ENCODE peak calls at places on chromosomes 11 and 22, in six cellular contexts. One of them, this sample, is unnamed.
A peak's percentile ranks its signal among the peaks of the same experiment; 100 is the strongest.

GRCh38 chr11:125435461-125436238 is 60.4 kb downstream of the FEZ1 start:
- DNase-seq in GM12891: no peak
- DNase-seq in HepG2: no peak
- DNase-seq in K562: peak; percentile 48
- DNase-seq in GM12878: no peak
- DNase-seq in H1: no peak
- DNase-seq in this sample: no peak

GRCh38 chr22:34801221-34801620 is 264.7 kb upstream of the ISX start:
- DNase-seq in GM12891: no peak
- DNase-seq in HepG2: no peak
- DNase-seq in K562: no peak
- DNase-seq in GM12878: no peak
- DNase-seq in H1: no peak
- DNase-seq in this sample: no peak

GRCh38 chr11:16987205-16987568 is 27.0 kb downstream of the PLEKHA7 start:
- DNase-seq in GM12891: no peak
- DNase-seq in HepG2: no peak
- DNase-seq in K562: peak; percentile 47
- DNase-seq in GM12878: no peak
- DNase-seq in H1: peak; percentile 70
- DNase-seq in this sample: no peak

GRCh38 chr22:41382098-41382578 is 396 bp downstream of the TEF start:
- DNase-seq in GM12891: peak; percentile 80
- DNase-seq in HepG2: no peak
- DNase-seq in K562: peak; percentile 51
- DNase-seq in GM12878: no peak
- DNase-seq in H1: no peak
- DNase-seq in this sample: peak; percentile 87

GRCh38 chr11:43419460-43419859 is 60.7 kb downstream of the TTC17 start:
- DNase-seq in GM12891: no peak
- DNase-seq in HepG2: peak; percentile 25
- DNase-seq in K562: peak; percentile 53
- DNase-seq in GM12878: no peak
- DNase-seq in H1: no peak
- DNase-seq in this sample: no peak

GRCh38 chr22:45469573-45470383 is 32.9 kb upstream of the FBLN1 start:
- DNase-seq in GM12891: no peak
- DNase-seq in HepG2: no peak
- DNase-seq in K562: no peak
- DNase-seq in GM12878: no peak
- DNase-seq in H1: no peak
- DNase-seq in this sample: no peak

GRCh38 chr11:75513250-75513649 is 12.5 kb downstream of the GDPD5 start:
- DNase-seq in GM12891: no peak
- DNase-seq in HepG2: no peak
- DNase-seq in K562: no peak
- DNase-seq in GM12878: no peak
- DNase-seq in H1: no peak
- DNase-seq in this sample: no peak

GRCh38 chr22:31611065-31611760 is 50.8 kb downstream of the PISD start:
- DNase-seq in GM12891: no peak
- DNase-seq in HepG2: no peak
- DNase-seq in K562: no peak
- DNase-seq in GM12878: no peak
- DNase-seq in H1: no peak
- DNase-seq in this sample: no peak

GRCh38 chr11:62005231-62005661 is 37.8 kb upstream of the FTH1 start:
- DNase-seq in GM12891: no peak
- DNase-seq in HepG2: no peak
- DNase-seq in K562: no peak
- DNase-seq in GM12878: no peak
- DNase-seq in H1: no peak
- DNase-seq in this sample: no peak

GRCh38 chr22:35802885-35803284 is 85.2 kb downstream of the APOL5 start:
- DNase-seq in GM12891: no peak
- DNase-seq in HepG2: no peak
- DNase-seq in K562: no peak
- DNase-seq in GM12878: no peak
- DNase-seq in H1: no peak
- DNase-seq in this sample: no peak

GRCh38 chr11:11582261-11582701 is 39.5 kb downstream of the GALNT18 start:
- DNase-seq in GM12891: no peak
- DNase-seq in HepG2: no peak
- DNase-seq in K562: no peak
- DNase-seq in GM12878: no peak
- DNase-seq in H1: peak; percentile 23
- DNase-seq in this sample: no peak

GRCh38 chr22:36182056-36182455 is 19.6 kb downstream of the APOL4 start:
- DNase-seq in GM12891: no peak
- DNase-seq in HepG2: no peak
- DNase-seq in K562: peak; percentile 25
- DNase-seq in GM12878: no peak
- DNase-seq in H1: no peak
- DNase-seq in this sample: no peak

GRCh38 chr11:103609117-103610066 is 427.0 kb upstream of the DDI1 start:
- DNase-seq in GM12891: no peak
- DNase-seq in HepG2: no peak
- DNase-seq in K562: no peak
- DNase-seq in GM12878: no peak
- DNase-seq in H1: no peak
- DNase-seq in this sample: no peak

GRCh38 chr11:68609761-68610160 is 74.6 kb upstream of the GAL start:
- DNase-seq in GM12891: no peak
- DNase-seq in HepG2: no peak
- DNase-seq in K562: no peak
- DNase-seq in GM12878: no peak
- DNase-seq in H1: no peak
- DNase-seq in this sample: no peak
- TF ChIP-seq TAF1 in GM12891: no peak
- TF ChIP-seq TAF1 in HepG2: no peak
- TF ChIP-seq TAF1 in K562: no peak
- TF ChIP-seq TAF1 in GM12878: no peak
- TF ChIP-seq TAF1 in H1: no peak
- TF ChIP-seq TAF1 in this sample: no peak

DNA sequence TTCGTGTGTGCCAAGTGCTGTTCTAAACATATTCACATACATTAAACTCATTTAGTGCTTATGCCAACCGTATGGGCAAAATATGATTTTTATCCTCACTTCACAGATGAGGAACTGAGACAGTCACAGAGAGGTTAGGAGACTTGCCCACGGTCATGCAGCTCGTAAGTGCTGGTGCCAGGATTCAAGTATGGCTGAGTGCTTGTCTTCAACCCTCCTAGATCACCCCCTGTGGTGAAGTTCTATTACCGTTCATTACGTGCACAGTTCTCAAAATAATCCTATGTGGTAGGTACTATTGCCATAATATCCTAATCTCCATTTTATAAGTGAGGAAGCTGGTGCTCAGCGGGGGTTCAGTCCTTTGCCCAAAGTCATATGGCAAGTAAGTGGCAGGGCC is 1.5 kb downstream of the MIEF1 start:
- DNase-seq in GM12891: no peak
- DNase-seq in HepG2: no peak
- DNase-seq in K562: no peak
- DNase-seq in GM12878: no peak
- DNase-seq in H1: no peak
- DNase-seq in this sample: no peak
- TF ChIP-seq POLR2AphosphoS5 in GM12891: no peak
- TF ChIP-seq POLR2AphosphoS5 in HepG2: no peak
- TF ChIP-seq POLR2AphosphoS5 in K562: no peak
- TF ChIP-seq POLR2AphosphoS5 in GM12878: no peak
- TF ChIP-seq POLR2AphosphoS5 in H1: no peak
- TF ChIP-seq POLR2AphosphoS5 in this sample: no peak

GRCh38 chr22:37502342-37503182 is 16.4 kb upstream of the MFNG start:
- DNase-seq in GM12891: no peak
- DNase-seq in HepG2: peak; percentile 88
- DNase-seq in K562: no peak
- DNase-seq in GM12878: no peak
- DNase-seq in H1: no peak
- DNase-seq in this sample: no peak
- TF ChIP-seq POLR2A in GM12891: no peak
- TF ChIP-seq POLR2A in HepG2: peak; percentile 26
- TF ChIP-seq POLR2A in K562: no peak
- TF ChIP-seq POLR2A in GM12878: no peak
- TF ChIP-seq POLR2A in H1: no peak
- TF ChIP-seq POLR2A in this sample: no peak

GRCh38 chr11:6574816-6575715 is 28.4 kb downstream of the RRP8 start:
- DNase-seq in GM12891: no peak
- DNase-seq in HepG2: no peak
- DNase-seq in K562: no peak
- DNase-seq in GM12878: no peak
- DNase-seq in H1: peak; percentile 10
- DNase-seq in this sample: no peak

GRCh38 chr11:6583584-6583983 is 19.8 kb downstream of the RRP8 start:
- DNase-seq in GM12891: no peak
- DNase-seq in HepG2: no peak
- DNase-seq in K562: no peak
- DNase-seq in GM12878: no peak
- DNase-seq in H1: no peak
- DNase-seq in this sample: no peak

GRCh38 chr11:6576471-6577373 is 26.7 kb downstream of the RRP8 start:
- DNase-seq in GM12891: no peak
- DNase-seq in HepG2: no peak
- DNase-seq in K562: no peak
- DNase-seq in GM12878: no peak
- DNase-seq in H1: peak; percentile 26
- DNase-seq in this sample: no peak

GRCh38 chr11:6578134-6578533 is 25.3 kb downstream of the RRP8 start:
- DNase-seq in GM12891: no peak
- DNase-seq in HepG2: no peak
- DNase-seq in K562: no peak
- DNase-seq in GM12878: no peak
- DNase-seq in H1: peak; percentile 28
- DNase-seq in this sample: no peak

DNA sequence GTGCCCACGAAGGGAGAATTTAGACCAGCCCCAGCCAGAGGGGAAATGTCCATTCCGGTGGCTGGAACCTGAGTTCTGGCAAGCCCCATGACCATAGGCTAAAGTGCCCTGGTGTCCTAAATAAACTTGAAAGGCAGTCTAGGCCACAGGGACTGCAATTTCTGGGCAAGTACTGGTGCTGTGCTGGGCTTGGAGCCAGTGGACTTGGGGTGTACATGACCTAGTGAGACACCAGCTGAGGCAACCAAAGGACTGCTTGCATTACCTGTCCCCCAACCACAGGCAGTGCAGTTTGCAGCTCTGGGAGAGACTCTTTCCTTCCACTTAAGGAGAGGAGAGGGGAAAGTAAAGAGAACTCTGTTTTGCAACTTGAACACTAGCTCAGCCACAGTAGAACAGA is 23.7 kb downstream of the RRP8 start:
- DNase-seq in GM12891: no peak
- DNase-seq in HepG2: no peak
- DNase-seq in K562: no peak
- DNase-seq in GM12878: no peak
- DNase-seq in H1: peak; percentile 26
- DNase-seq in this sample: no peak
- TF ChIP-seq TAF1 in GM12891: no peak
- TF ChIP-seq TAF1 in HepG2: no peak
- TF ChIP-seq TAF1 in K562: no peak
- TF ChIP-seq TAF1 in GM12878: no peak
- TF ChIP-seq TAF1 in H1: no peak
- TF ChIP-seq TAF1 in this sample: no peak

GRCh38 chr11:68398870-68399865 is 61.4 kb upstream of the PPP6R3 start:
- DNase-seq in GM12891: no peak
- DNase-seq in HepG2: no peak
- DNase-seq in K562: peak; percentile 51
- DNase-seq in GM12878: no peak
- DNase-seq in H1: no peak
- DNase-seq in this sample: no peak
- TF ChIP-seq POLR2AphosphoS5 in GM12891: no peak
- TF ChIP-seq POLR2AphosphoS5 in HepG2: no peak
- TF ChIP-seq POLR2AphosphoS5 in K562: peak; percentile 18
- TF ChIP-seq POLR2AphosphoS5 in GM12878: no peak
- TF ChIP-seq POLR2AphosphoS5 in H1: no peak
- TF ChIP-seq POLR2AphosphoS5 in this sample: no peak

GRCh38 chr11:34620820-34621792 is at the start of gene EHF:
- DNase-seq in GM12891: no peak
- DNase-seq in HepG2: no peak
- DNase-seq in K562: no peak
- DNase-seq in GM12878: no peak
- DNase-seq in H1: no peak
- DNase-seq in this sample: no peak
- TF ChIP-seq POLR2A in GM12891: no peak
- TF ChIP-seq POLR2A in HepG2: no peak
- TF ChIP-seq POLR2A in K562: no peak
- TF ChIP-seq POLR2A in GM12878: no peak
- TF ChIP-seq POLR2A in H1: no peak
- TF ChIP-seq POLR2A in this sample: no peak

DNA sequence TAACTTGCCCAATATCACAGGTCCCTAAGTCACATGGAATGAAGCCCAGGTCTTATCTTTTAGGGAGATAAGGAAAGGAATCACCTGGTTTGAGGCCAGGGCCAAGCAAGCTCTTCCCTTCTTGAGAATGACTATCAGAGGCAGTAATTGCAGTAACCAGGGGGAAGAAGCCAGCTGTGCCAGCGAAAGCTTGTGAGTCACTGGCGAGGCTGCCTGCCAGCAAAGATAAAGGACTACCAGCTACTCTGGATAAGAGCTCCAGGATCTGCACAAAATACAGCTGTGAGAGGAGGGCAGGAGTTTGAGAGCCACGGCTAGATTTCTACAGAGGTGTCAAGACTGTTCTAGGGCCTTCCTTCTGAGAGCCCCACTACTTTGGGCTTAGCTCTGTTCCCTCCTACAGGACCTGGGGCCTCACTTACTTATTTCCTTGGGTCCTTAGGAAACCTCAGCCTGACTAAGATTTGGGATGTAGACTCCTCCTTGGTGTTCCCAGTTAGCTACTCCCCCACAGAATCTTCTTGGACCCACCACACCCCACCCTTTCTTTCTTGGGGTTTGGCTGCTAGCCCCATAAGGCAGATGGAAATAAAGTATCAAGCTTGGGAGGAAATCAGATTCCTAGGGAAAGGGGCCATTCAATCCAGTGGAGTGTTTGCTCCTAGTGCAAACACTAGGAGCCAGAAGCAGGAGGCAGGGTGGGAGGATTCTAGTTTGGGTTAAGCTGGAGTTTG is 9.6 kb upstream of the CCKBR start:
- DNase-seq in GM12891: no peak
- DNase-seq in HepG2: no peak
- DNase-seq in K562: peak; percentile 68
- DNase-seq in GM12878: no peak
- DNase-seq in H1: no peak
- DNase-seq in this sample: no peak
- TF ChIP-seq TAF1 in GM12891: no peak
- TF ChIP-seq TAF1 in HepG2: no peak
- TF ChIP-seq TAF1 in K562: no peak
- TF ChIP-seq TAF1 in GM12878: no peak
- TF ChIP-seq TAF1 in H1: no peak
- TF ChIP-seq TAF1 in this sample: no peak

This sample was measured in GM12892.